ENCODE peak calls at places on chromosome 9, in six cellular contexts. One of them, this sample, is unnamed. For H3K4me1, the result is how much of the 10 kb centered on the place peaks cover.

GRCh38 chr9:121023064-121023463 is 27.0 kb downstream of the C5 start:
- DNase-seq in neural progenitor cell: no peak
- DNase-seq in IMR-90: no peak
- DNase-seq in hepatocyte: no peak
- DNase-seq in uterus: no peak
- DNase-seq in right lobe of liver: no peak
- DNase-seq in this sample: no peak

GRCh38 chr9:108911820-108912219 is 22.1 kb downstream of the ELP1 start:
- DNase-seq in hepatocyte: no peak
- DNase-seq in right lobe of liver: no peak
- DNase-seq in neural progenitor cell: no peak
- DNase-seq in IMR-90: no peak
- DNase-seq in uterus: no peak
- DNase-seq in this sample: peak

GRCh38 chr9:136648746-136649145 is 14.0 kb upstream of the EGFL7 start:
- DNase-seq in uterus: no peak
- DNase-seq in neural progenitor cell: no peak
- DNase-seq in hepatocyte: no peak
- DNase-seq in IMR-90: no peak
- DNase-seq in right lobe of liver: peak
- DNase-seq in this sample: no peak

GRCh38 chr9:13915131-13915530 is 398.8 kb downstream of the NFIB start:
- DNase-seq in IMR-90: no peak
- DNase-seq in uterus: no peak
- DNase-seq in hepatocyte: no peak
- DNase-seq in neural progenitor cell: no peak
- DNase-seq in right lobe of liver: no peak
- DNase-seq in this sample: no peak

GRCh38 chr9:134879664-134880483 is 736 bp upstream of the FCN2 start:
- DNase-seq in IMR-90: no peak
- DNase-seq in hepatocyte: no peak
- DNase-seq in uterus: no peak
- DNase-seq in neural progenitor cell: no peak
- DNase-seq in right lobe of liver: peak
- DNase-seq in this sample: no peak

GRCh38 chr9:22535780-22536179 is 89.2 kb downstream of the DMRTA1 start:
- DNase-seq in hepatocyte: no peak
- DNase-seq in uterus: no peak
- DNase-seq in IMR-90: no peak
- DNase-seq in right lobe of liver: no peak
- DNase-seq in neural progenitor cell: no peak
- DNase-seq in this sample: no peak

GRCh38 chr9:76652894-76653293 is 111.3 kb upstream of the PCA3 start:
- DNase-seq in IMR-90: peak
- DNase-seq in uterus: no peak
- DNase-seq in neural progenitor cell: no peak
- DNase-seq in right lobe of liver: no peak
- DNase-seq in hepatocyte: no peak
- DNase-seq in this sample: peak

GRCh38 chr9:18359335-18359734 is 114.6 kb upstream of the ADAMTSL1 start:
- DNase-seq in IMR-90: peak
- DNase-seq in uterus: no peak
- DNase-seq in right lobe of liver: no peak
- DNase-seq in neural progenitor cell: no peak
- DNase-seq in hepatocyte: no peak
- DNase-seq in this sample: no peak

GRCh38 chr9:109232449-109232848 is 65.4 kb upstream of the FRRS1L start:
- DNase-seq in IMR-90: peak
- DNase-seq in right lobe of liver: no peak
- DNase-seq in hepatocyte: no peak
- DNase-seq in neural progenitor cell: no peak
- DNase-seq in uterus: no peak
- DNase-seq in this sample: no peak

DNA sequence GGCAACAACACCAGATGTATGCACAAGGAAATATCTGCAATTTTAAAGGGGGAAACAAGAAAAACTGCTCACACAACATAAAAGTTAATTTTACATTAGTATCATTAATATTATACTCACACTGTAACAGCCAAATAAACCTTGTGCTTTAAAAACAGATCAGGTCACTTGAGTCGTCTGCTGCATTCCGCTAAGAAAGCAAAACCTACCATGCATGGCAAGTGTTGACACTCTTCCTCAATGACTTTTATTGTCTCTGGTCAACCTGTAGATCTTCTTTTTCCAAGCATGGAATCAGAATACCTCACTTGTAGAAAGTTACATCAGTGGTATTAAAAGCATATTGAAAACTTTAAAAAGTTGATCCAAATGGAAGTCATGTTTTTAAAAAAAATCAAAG is 246.1 kb downstream of the BNC2 start:
- DNase-seq in right lobe of liver: no peak
- DNase-seq in uterus: no peak
- DNase-seq in hepatocyte: no peak
- DNase-seq in neural progenitor cell: no peak
- DNase-seq in IMR-90: no peak
- DNase-seq in this sample: no peak
- H3K4me1 ChIP-seq in right lobe of liver: under half
- H3K4me1 ChIP-seq in uterus: under half
- H3K4me1 ChIP-seq in hepatocyte: under half
- H3K4me1 ChIP-seq in neural progenitor cell: half or more
- H3K4me1 ChIP-seq in IMR-90: under half
- H3K4me1 ChIP-seq in this sample: half or more

GRCh38 chr9:116816484-116816883 is 129.4 kb downstream of the TRIM32 start:
- DNase-seq in IMR-90: no peak
- DNase-seq in neural progenitor cell: no peak
- DNase-seq in hepatocyte: no peak
- DNase-seq in right lobe of liver: no peak
- DNase-seq in uterus: no peak
- DNase-seq in this sample: no peak
- TF ChIP-seq CTCF in IMR-90: no peak
- TF ChIP-seq CTCF in neural progenitor cell: no peak
- TF ChIP-seq CTCF in hepatocyte: no peak
- TF ChIP-seq CTCF in right lobe of liver: no peak
- TF ChIP-seq CTCF in uterus: no peak
- TF ChIP-seq CTCF in this sample: no peak

DNA sequence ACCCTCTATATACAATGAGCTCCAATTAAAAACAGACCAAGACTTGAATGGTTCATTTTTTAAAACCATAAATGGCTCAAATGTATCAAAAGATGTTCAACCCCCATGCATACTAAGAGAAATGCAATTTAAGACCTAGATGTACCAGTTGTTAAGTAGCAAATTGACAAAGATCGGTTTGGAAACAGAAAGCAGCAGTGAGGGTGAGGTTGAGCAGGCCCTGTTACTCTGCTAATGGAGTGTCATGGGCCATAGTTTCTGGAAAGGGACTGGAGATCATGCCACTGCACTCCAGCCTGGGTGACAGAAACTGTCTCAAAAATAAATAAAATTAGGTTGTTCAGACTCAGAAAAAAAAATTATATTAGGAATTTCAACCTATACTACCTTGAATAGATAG is 55.0 kb downstream of the FNBP1 start:
- DNase-seq in IMR-90: no peak
- DNase-seq in hepatocyte: no peak
- DNase-seq in uterus: no peak
- DNase-seq in neural progenitor cell: no peak
- DNase-seq in right lobe of liver: no peak
- DNase-seq in this sample: no peak
- H3K4me1 ChIP-seq in IMR-90: under half
- H3K4me1 ChIP-seq in hepatocyte: under half
- H3K4me1 ChIP-seq in uterus: under half
- H3K4me1 ChIP-seq in neural progenitor cell: under half
- H3K4me1 ChIP-seq in right lobe of liver: under half
- H3K4me1 ChIP-seq in this sample: under half

DNA sequence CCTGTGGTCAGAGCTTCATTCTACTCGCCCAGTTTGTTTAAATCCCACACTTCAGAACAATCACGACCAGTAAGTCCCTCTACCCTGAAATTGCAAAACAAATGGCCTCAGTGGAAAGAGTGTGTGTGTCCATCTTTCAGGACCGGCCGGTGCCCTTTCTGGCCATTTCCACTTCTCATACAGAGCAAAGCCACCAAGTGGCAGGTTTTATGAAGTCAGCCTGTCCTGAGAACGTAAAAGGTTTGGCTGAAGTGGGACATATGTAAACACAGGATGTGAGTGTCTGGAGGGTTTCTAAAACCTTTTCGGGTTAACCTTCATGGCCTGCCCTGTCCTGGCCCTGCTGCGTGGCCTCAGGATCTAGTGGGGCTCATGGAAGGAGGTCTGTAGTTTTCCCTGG is 24.7 kb downstream of the NXNL2 start:
- DNase-seq in right lobe of liver: no peak
- DNase-seq in IMR-90: peak
- DNase-seq in neural progenitor cell: no peak
- DNase-seq in hepatocyte: no peak
- DNase-seq in uterus: no peak
- DNase-seq in this sample: no peak
- TF ChIP-seq CTCF in right lobe of liver: no peak
- TF ChIP-seq CTCF in IMR-90: peak
- TF ChIP-seq CTCF in neural progenitor cell: no peak
- TF ChIP-seq CTCF in hepatocyte: peak
- TF ChIP-seq CTCF in uterus: no peak
- TF ChIP-seq CTCF in this sample: no peak

GRCh38 chr9:107489687-107490605 is at the start of gene KLF4:
- DNase-seq in uterus: peak
- DNase-seq in IMR-90: peak
- DNase-seq in right lobe of liver: peak
- DNase-seq in hepatocyte: peak
- DNase-seq in neural progenitor cell: peak
- DNase-seq in this sample: no peak

GRCh38 chr9:107489144-107489673 is 360 bp downstream of the KLF4 start:
- DNase-seq in hepatocyte: no peak
- DNase-seq in IMR-90: no peak
- DNase-seq in right lobe of liver: no peak
- DNase-seq in uterus: no peak
- DNase-seq in neural progenitor cell: no peak
- DNase-seq in this sample: no peak

GRCh38 chr9:107491081-107492053 is 1.8 kb upstream of the KLF4 start:
- DNase-seq in uterus: peak
- DNase-seq in right lobe of liver: peak
- DNase-seq in neural progenitor cell: peak
- DNase-seq in hepatocyte: peak
- DNase-seq in IMR-90: no peak
- DNase-seq in this sample: no peak

GRCh38 chr9:107488400-107489143 is 997 bp downstream of the KLF4 start:
- DNase-seq in uterus: peak
- DNase-seq in neural progenitor cell: peak
- DNase-seq in hepatocyte: peak
- DNase-seq in right lobe of liver: peak
- DNase-seq in IMR-90: peak
- DNase-seq in this sample: no peak

DNA sequence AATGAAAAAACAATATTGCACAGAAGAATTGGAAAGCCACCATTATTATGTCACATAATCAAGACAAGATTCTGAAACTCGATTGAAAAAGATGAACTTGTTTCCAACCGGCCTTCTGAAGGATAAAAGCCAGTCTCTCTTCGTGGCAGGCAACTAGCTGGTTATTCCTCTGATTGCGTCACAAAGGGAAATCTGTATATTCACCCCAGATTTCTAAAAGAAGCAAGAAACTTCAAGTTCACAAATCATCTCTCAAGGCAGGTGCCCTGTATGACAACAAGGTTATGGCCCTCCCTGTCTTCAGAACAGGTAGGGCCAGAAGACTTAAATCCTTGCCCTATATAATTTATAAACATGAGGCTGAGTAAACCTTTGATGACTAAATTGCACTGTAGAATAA is 2.8 kb upstream of the KLF4 start:
- DNase-seq in IMR-90: no peak
- DNase-seq in uterus: no peak
- DNase-seq in hepatocyte: no peak
- DNase-seq in right lobe of liver: no peak
- DNase-seq in neural progenitor cell: no peak
- DNase-seq in this sample: no peak
- H3K4me1 ChIP-seq in IMR-90: under half
- H3K4me1 ChIP-seq in uterus: under half
- H3K4me1 ChIP-seq in hepatocyte: under half
- H3K4me1 ChIP-seq in right lobe of liver: under half
- H3K4me1 ChIP-seq in neural progenitor cell: under half
- H3K4me1 ChIP-seq in this sample: under half

DNA sequence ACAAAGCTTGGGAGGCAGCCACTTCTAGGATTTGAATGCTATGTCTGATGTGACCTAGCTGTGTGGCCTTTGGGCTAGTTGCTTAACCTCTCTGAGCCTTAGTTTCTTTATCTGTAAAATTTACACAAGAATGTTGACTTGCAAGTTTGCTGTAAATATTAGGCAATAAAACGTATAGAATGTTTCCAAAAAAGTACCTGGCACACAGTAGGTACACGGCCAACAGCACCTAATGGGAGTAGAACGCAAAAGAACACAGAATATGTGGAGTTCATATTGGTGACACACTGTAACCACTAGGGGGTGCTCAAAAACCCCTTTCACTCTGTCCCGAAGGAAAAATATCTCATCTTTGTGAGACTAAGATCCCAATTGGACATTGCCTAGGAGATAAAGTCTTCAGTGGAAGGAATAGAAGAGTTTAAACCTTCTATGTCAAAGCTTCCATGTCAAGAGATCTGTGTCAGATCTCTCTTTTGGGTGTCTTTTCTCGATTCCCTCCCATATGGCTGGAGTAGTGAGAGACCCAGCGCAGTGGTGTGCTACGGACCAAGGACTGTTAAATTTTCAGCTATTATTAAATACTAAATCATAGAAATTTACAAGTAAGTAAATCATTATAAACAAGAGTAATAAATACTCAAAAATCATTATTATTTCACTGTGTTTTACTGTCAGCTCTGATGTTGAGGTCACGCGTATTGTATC is 145.4 kb upstream of the RAD23B start:
- DNase-seq in uterus: no peak
- DNase-seq in neural progenitor cell: peak
- DNase-seq in IMR-90: peak
- DNase-seq in right lobe of liver: no peak
- DNase-seq in hepatocyte: peak
- DNase-seq in this sample: no peak
- TF ChIP-seq CTCF in uterus: peak
- TF ChIP-seq CTCF in neural progenitor cell: peak
- TF ChIP-seq CTCF in IMR-90: peak
- TF ChIP-seq CTCF in right lobe of liver: peak
- TF ChIP-seq CTCF in hepatocyte: peak
- TF ChIP-seq CTCF in this sample: peak

GRCh38 chr9:89470239-89470638 is 27.7 kb downstream of the SEMA4D start:
- DNase-seq in neural progenitor cell: no peak
- DNase-seq in hepatocyte: no peak
- DNase-seq in right lobe of liver: no peak
- DNase-seq in IMR-90: peak
- DNase-seq in uterus: no peak
- DNase-seq in this sample: no peak
- H3K4me1 ChIP-seq in neural progenitor cell: under half
- H3K4me1 ChIP-seq in hepatocyte: under half
- H3K4me1 ChIP-seq in right lobe of liver: under half
- H3K4me1 ChIP-seq in IMR-90: under half
- H3K4me1 ChIP-seq in uterus: under half
- H3K4me1 ChIP-seq in this sample: half or more

This sample was measured in DND-41.